ENCODE peak calls at places on chromosome 6, in eight cellular contexts. I is left ventricle myocardium inferior; V is BJ; M is epithelial cell of esophagus; G is astrocyte of the cerebellum; L is GM12865; C is CD8-positive, alpha-beta T cell; X is heart left ventricle. U is an unnamed sample.

GRCh38 chr6:11427827-11428245 is 109.7 kb upstream of the TMEM170B start:
- DNase-seq in I (no peak), V (no peak), M (no peak), G (peak; percentile 32), L (no peak), C (no peak), X (no peak), U (no peak)

GRCh38 chr6:30169658-30170614 is 6.6 kb downstream of the TRIM15 start:
- DNase-seq in I (no peak), V (no peak), M (peak; percentile 62), G (peak; percentile 31), L (peak; percentile 58), C (no peak), X (no peak), U (peak; percentile 73)

GRCh38 chr6:116840091-116840490 is 11.2 kb upstream of the GPRC6A start:
- DNase-seq in I (no peak), V (no peak), M (peak; percentile 15), G (peak; percentile 15), L (no peak), C (no peak), X (no peak), U (peak; percentile 68)

GRCh38 chr6:131629656-131630055 is 1.6 kb upstream of the MED23 start:
- DNase-seq in I (no peak), V (no peak), M (no peak), G (no peak), L (no peak), C (no peak), X (no peak), U (peak; percentile 16)

GRCh38 chr6:119647309-119647708 is 297.7 kb upstream of the MAN1A1 start:
- DNase-seq in I (no peak), V (no peak), M (no peak), G (peak; percentile 50), L (no peak), C (no peak), X (no peak), U (peak; percentile 20)

GRCh38 chr6:167825759-167826229 is 917 bp upstream of the AFDN start:
- DNase-seq in I (peak; percentile 47), V (no peak), M (peak; percentile 77), G (no peak), L (peak; percentile 31), C (no peak), X (no peak), U (peak; percentile 54)

GRCh38 chr6:33428891-33429744 is 9.3 kb downstream of the SYNGAP1 start:
- DNase-seq in I (no peak), V (no peak), M (no peak), G (no peak), L (no peak), C (no peak), X (no peak), U (no peak)

GRCh38 chr6:51536728-51537127 is 550.7 kb downstream of the PKHD1 start:
- DNase-seq in I (no peak), V (no peak), M (no peak), G (no peak), L (no peak), C (no peak), X (no peak), U (no peak)

GRCh38 chr6:159456349-159456748 is 236.7 kb downstream of the SOD2 start:
- DNase-seq in I (no peak), V (no peak), M (no peak), G (no peak), L (no peak), C (no peak), X (no peak), U (no peak)

GRCh38 chr6:51768087-51768486 is 319.3 kb downstream of the PKHD1 start:
- DNase-seq in I (no peak), V (no peak), M (peak; percentile 20), G (no peak), L (no peak), C (no peak), X (no peak), U (no peak)

GRCh38 chr6:139698526-139699182 is 324.2 kb upstream of the CITED2 start:
- DNase-seq in I (no peak), V (no peak), M (peak; percentile 53), G (no peak), L (no peak), C (no peak), X (no peak), U (peak; percentile 43)

GRCh38 chr6:153130515-153131036 is 506 bp downstream of the RGS17 start:
- DNase-seq in I (no peak), V (no peak), M (peak; percentile 16), G (no peak), L (no peak), C (no peak), X (no peak), U (no peak)

GRCh38 chr6:2218866-2219265 is 26.5 kb downstream of the GMDS start:
- DNase-seq in I (no peak), V (no peak), M (no peak), G (no peak), L (no peak), C (no peak), X (no peak), U (no peak)
- H3K4me3 ChIP-seq in I (no peak overlapping the region), V (no peak overlapping the region), M (no peak overlapping the region), G (no peak overlapping the region), L (no peak overlapping the region), C (no peak overlapping the region), X (no peak overlapping the region), U (no peak overlapping the region)

GRCh38 chr6:26416288-26416687 is 14.2 kb downstream of the BTN3A1 start:
- DNase-seq in I (no peak), V (no peak), M (no peak), G (no peak), L (no peak), C (no peak), X (no peak), U (no peak)
- TF ChIP-seq CTCF in I (no peak), V (no peak), M (no peak), G (no peak), L (no peak), C (no peak), X (no peak), U (no peak)

GRCh38 chr6:109383438-109383940 is 1.2 kb upstream of the CD164 start:
- DNase-seq in I (no peak), V (no peak), M (no peak), G (no peak), L (no peak), C (no peak), X (no peak), U (no peak)
- H3K4me3 ChIP-seq in I (peak overlapping the region; percentile 88), V (peak overlapping the region; percentile 99), M (peak overlapping the region; percentile 63), G (peak overlapping the region; percentile 84), L (peak overlapping the region; percentile 85), C (peak overlapping the region; percentile 61), X (peak overlapping the region; percentile 70), U (peak overlapping the region; percentile 98)

GRCh38 chr6:57247603-57248002 is 25.5 kb upstream of the RAB23 start:
- DNase-seq in I (no peak), V (no peak), M (no peak), G (no peak), L (no peak), C (no peak), X (no peak), U (no peak)
- TF ChIP-seq CTCF in I (no peak), V (no peak), M (no peak), G (no peak), L (no peak), C (no peak), X (no peak), U (no peak)

GRCh38 chr6:55405474-55406220 is 78.4 kb downstream of the GFRAL start:
- DNase-seq in I (no peak), V (no peak), M (no peak), G (no peak), L (no peak), C (no peak), X (no peak), U (no peak)

DNA sequence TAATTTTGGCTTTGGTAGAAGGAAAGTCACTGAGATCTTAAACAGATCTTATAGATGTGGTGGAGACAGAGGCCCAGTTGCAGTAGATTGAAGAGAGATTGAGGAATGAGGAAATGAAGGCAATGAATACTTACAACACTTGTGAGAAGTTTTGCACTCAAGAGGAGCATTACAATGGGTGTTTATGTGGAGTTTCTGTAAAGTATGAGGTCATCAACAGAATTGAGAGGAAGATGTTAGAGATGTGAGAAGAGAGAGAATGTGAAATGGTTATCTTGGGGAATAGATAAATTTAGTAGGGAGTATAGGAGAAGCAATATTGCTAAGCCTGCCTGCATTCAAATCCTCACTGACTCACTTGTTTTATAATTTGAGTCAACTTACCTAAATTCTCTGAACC is 83.4 kb downstream of the GFRAL start:
- DNase-seq in I (no peak), V (no peak), M (no peak), G (no peak), L (no peak), C (no peak), X (no peak), U (no peak)
- H3K4me3 ChIP-seq in I (no peak overlapping the region), V (no peak overlapping the region), M (no peak overlapping the region), G (no peak overlapping the region), L (no peak overlapping the region), C (no peak overlapping the region), X (no peak overlapping the region), U (no peak overlapping the region)

GRCh38 chr6:45946352-45946751 is 69.3 kb downstream of the CLIC5 start:
- DNase-seq in I (no peak), V (peak; percentile 57), M (no peak), G (peak; percentile 77), L (no peak), C (no peak), X (peak; percentile 43), U (peak; percentile 85)
- TF ChIP-seq CTCF in I (peak; percentile 54), V (peak; percentile 77), M (no peak), G (peak; percentile 69), L (peak; percentile 7), C (no peak), X (peak; percentile 22), U (peak; percentile 54)

GRCh38 chr6:137217801-137218472 is 1.2 kb downstream of the IFNGR1 start:
- DNase-seq in I (no peak), V (no peak), M (peak; percentile 48), G (no peak), L (peak; percentile 62), C (no peak), X (peak; percentile 24), U (peak; percentile 54)

GRCh38 chr6:137218917-137219663 is at the start of gene IFNGR1:
- DNase-seq in I (peak; percentile 98), V (no peak), M (peak; percentile 95), G (peak; percentile 68), L (peak; percentile 96), C (peak; percentile 94), X (peak; percentile 99), U (peak; percentile 93)

GRCh38 chr6:137218473-137218916 is 690 bp downstream of the IFNGR1 start:
- DNase-seq in I (no peak), V (no peak), M (peak; percentile 78), G (no peak), L (peak; percentile 68), C (peak; percentile 67), X (peak; percentile 32), U (peak; percentile 39)

GRCh38 chr6:137222376-137222775 is 3.2 kb upstream of the IFNGR1 start:
- DNase-seq in I (no peak), V (no peak), M (no peak), G (no peak), L (no peak), C (no peak), X (no peak), U (peak; percentile 63)

DNA sequence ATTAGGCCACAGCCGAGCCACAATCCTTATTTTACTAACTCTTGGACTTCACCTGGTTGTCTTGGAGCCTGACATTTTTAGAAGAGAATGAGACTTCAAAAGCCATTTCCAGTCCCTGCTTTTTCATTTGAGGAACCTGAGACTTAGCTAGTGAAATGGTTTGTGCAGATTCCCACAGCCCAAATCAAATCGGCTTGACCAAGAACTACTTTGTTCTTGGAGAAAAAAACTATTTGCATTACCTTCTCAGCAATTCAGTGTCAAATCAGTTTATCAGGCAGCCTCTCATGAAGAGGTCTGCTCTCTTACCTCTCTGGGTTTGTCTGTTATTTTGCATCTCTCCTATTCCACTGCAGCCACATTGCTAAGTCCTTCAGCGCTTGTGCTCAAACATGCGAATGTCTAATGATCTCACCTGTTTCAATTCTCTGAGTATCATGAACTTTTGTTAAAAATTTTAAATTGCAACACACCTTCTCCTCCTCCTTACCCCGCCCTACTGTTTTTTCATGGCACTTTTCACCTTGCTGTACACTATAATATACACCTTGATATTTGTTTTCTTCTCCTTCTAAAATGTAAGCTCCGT is 573 bp upstream of the IFNGR1 start:
- DNase-seq in I (no peak), V (no peak), M (peak; percentile 41), G (no peak), L (no peak), C (no peak), X (no peak), U (no peak)
- H3K4me3 ChIP-seq in I (peak overlapping the region; percentile 78), V (peak overlapping the region; percentile 96), M (peak overlapping the region; percentile 91), G (peak overlapping the region; percentile 93), L (peak overlapping the region; percentile 88), C (peak overlapping the region; percentile 72), X (peak overlapping the region; percentile 89), U (peak overlapping the region; percentile 93)

U was measured in cardiac fibroblast.